ENCODE peak calls at places on chromosome 13, in six cellular contexts. A is lower leg skin, N is transverse colon, W is body of pancreas, J is IMR-90, E is tibial nerve. P is an unnamed sample.

GRCh38 chr13:99687728-99688397 is 186.6 kb downstream of the TM9SF2 start:
- DNase-seq in A (no peak), N (no peak), W (no peak), J (no peak), E (no peak), P (peak)

GRCh38 chr13:113771709-113772331 is 12.8 kb downstream of the TMEM255B start:
- DNase-seq in A (peak), N (no peak), W (no peak), J (peak), E (no peak), P (no peak)

GRCh38 chr13:25329706-25330105 is 28.3 kb downstream of the NUP58 start:
- DNase-seq in A (no peak), N (no peak), W (no peak), J (peak), E (no peak), P (no peak)

GRCh38 chr13:76004411-76004810 is 368.3 kb downstream of the LMO7 start:
- DNase-seq in A (no peak), N (no peak), W (no peak), J (peak), E (no peak), P (no peak)

GRCh38 chr13:65841156-65841555 is 1389.0 kb downstream of the PCDH9 start:
- DNase-seq in A (no peak), N (no peak), W (no peak), J (no peak), E (no peak), P (no peak)

GRCh38 chr13:23660249-23660648 is 90.0 kb downstream of the TNFRSF19 start:
- DNase-seq in A (no peak), N (no peak), W (no peak), J (no peak), E (no peak), P (no peak)

GRCh38 chr13:109722068-109722467 is 64.3 kb downstream of the IRS2 start:
- DNase-seq in A (no peak), N (no peak), W (no peak), J (no peak), E (no peak), P (no peak)

GRCh38 chr13:76790519-76791289 is 95.5 kb downstream of the KCTD12 start:
- DNase-seq in A (no peak), N (no peak), W (no peak), J (no peak), E (no peak), P (no peak)

GRCh38 chr13:80454245-80454644 is 113.3 kb upstream of the SPRY2 start:
- DNase-seq in A (no peak), N (no peak), W (no peak), J (peak), E (no peak), P (no peak)

GRCh38 chr13:27406178-27406939 is 18.1 kb upstream of the GTF3A start:
- DNase-seq in A (peak), N (no peak), W (no peak), J (peak), E (no peak), P (peak)

GRCh38 chr13:21106089-21106488 is 44.7 kb upstream of the LATS2 start:
- DNase-seq in A (no peak), N (no peak), W (no peak), J (peak), E (no peak), P (peak)

GRCh38 chr13:107373551-107373950 is 805.6 kb upstream of the ARGLU1 start:
- DNase-seq in A (no peak), N (no peak), W (no peak), J (peak), E (no peak), P (peak)

GRCh38 chr13:23547000-23547590 is 23.1 kb upstream of the TNFRSF19 start:
- DNase-seq in A (no peak), N (peak), W (peak), J (peak), E (peak), P (no peak)

GRCh38 chr13:48318014-48318713 is 14.6 kb downstream of the RB1 start:
- DNase-seq in A (peak), N (no peak), W (no peak), J (no peak), E (no peak), P (no peak)

GRCh38 chr13:112434937-112435523 is 58.9 kb downstream of the SPACA7 start:
- DNase-seq in A (peak), N (no peak), W (no peak), J (no peak), E (no peak), P (no peak)

GRCh38 chr13:112234131-112234875 is 141.9 kb upstream of the SPACA7 start:
- DNase-seq in A (peak), N (no peak), W (no peak), J (no peak), E (no peak), P (no peak)

GRCh38 chr13:44389003-44389666 is 15.5 kb downstream of the SERP2 start:
- DNase-seq in A (no peak), N (no peak), W (no peak), J (no peak), E (no peak), P (no peak)

GRCh38 chr13:97226788-97227627 is 4.9 kb downstream of the MBNL2 start:
- DNase-seq in A (no peak), N (peak), W (no peak), J (no peak), E (no peak), P (no peak)

GRCh38 chr13:113639661-113640262 is 18.2 kb downstream of the ATP4B start:
- DNase-seq in A (peak), N (peak), W (no peak), J (no peak), E (peak), P (no peak)

GRCh38 chr13:26557393-26558073 is at the start of gene WASF3:
- DNase-seq in A (peak), N (peak), W (peak), J (peak), E (peak), P (peak)

GRCh38 chr13:109784590-109785140 is 1.7 kb downstream of the IRS2 start:
- DNase-seq in A (peak), N (peak), W (peak), J (peak), E (peak), P (peak)

GRCh38 chr13:66469745-66470144 is 760.4 kb downstream of the PCDH9 start:
- DNase-seq in A (no peak), N (no peak), W (no peak), J (no peak), E (no peak), P (no peak)

GRCh38 chr13:45119469-45119989 is 781 bp upstream of the GTF2F2 start:
- DNase-seq in A (no peak), N (peak), W (no peak), J (peak), E (no peak), P (peak)

GRCh38 chr13:110914293-110915056 is 394 bp downstream of the ANKRD10 start:
- DNase-seq in A (peak), N (peak), W (peak), J (peak), E (peak), P (peak)

GRCh38 chr13:110915874-110916670 is 1.2 kb upstream of the ANKRD10 start:
- DNase-seq in A (no peak), N (no peak), W (no peak), J (peak), E (no peak), P (no peak)

GRCh38 chr13:110916671-110917142 is 1.8 kb upstream of the ANKRD10 start:
- DNase-seq in A (no peak), N (no peak), W (no peak), J (peak), E (no peak), P (no peak)

GRCh38 chr13:110913911-110914292 is 967 bp downstream of the ANKRD10 start:
- DNase-seq in A (peak), N (no peak), W (no peak), J (no peak), E (no peak), P (no peak)

GRCh38 chr13:110915057-110915873 is at the start of gene ANKRD10:
- DNase-seq in A (peak), N (peak), W (peak), J (peak), E (peak), P (peak)
- TF ChIP-seq POLR2A in A (peak), N (peak), W (peak), J (peak), E (peak), P (peak)

GRCh38 chr13:110897024-110897423 is 17.8 kb downstream of the ANKRD10 start:
- DNase-seq in A (no peak), N (no peak), W (no peak), J (no peak), E (no peak), P (no peak)
- TF ChIP-seq POLR2A in A (no peak), N (no peak), W (no peak), J (no peak), E (no peak), P (no peak)

GRCh38 chr13:50080158-50080855 is 65.1 kb downstream of the KCNRG start:
- DNase-seq in A (no peak), N (peak), W (no peak), J (peak), E (no peak), P (no peak)

GRCh38 chr13:50082426-50083283 is 67.4 kb downstream of the KCNRG start:
- DNase-seq in A (no peak), N (peak), W (peak), J (peak), E (peak), P (peak)

GRCh38 chr13:50080856-50081105 is 65.5 kb downstream of the KCNRG start:
- DNase-seq in A (no peak), N (no peak), W (no peak), J (peak), E (no peak), P (no peak)

GRCh38 chr13:50081899-50082425 is 66.7 kb downstream of the KCNRG start:
- DNase-seq in A (peak), N (peak), W (peak), J (peak), E (peak), P (peak)

DNA sequence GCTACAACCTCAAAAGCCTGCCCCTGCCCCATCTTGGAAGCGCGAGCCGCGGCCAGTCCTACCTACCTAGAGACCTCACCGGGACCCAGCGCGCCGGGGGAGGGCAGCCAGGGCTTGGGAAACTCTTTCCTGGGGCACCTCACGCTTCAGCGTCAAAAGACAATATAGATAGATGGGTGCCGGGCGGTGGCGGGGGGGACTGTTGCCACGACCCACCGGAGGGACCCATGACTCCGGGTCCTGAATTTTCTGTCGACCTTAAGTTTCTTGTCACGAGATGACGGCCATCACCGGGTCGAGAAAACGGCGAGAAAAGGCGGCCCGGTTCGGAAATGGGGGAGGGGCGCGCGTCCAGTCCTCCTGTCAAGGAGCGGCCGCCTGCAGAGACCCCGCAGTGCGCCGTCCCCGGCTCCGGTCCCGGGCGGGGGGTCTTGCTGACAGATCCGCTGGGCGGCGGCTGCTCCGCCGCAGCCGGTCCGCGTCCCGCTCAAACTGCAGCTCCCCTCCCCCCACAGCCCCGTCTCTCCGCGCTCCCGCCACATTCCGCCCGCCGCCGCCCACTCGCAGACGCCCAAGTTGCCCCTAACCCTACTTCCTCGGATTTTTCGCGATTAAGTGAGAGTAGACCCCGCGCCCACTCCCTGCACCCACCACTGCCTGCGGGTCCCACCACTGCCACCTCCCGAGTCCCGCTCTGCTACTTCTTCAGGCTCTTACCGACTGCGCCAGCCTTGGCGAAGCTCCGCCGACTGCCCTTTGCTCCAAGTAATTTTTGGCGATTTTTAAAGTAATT is 66.1 kb downstream of the KCNRG start:
- DNase-seq in A (peak), N (peak), W (peak), J (no peak), E (no peak), P (no peak)
- TF ChIP-seq POLR2A in A (no peak), N (no peak), W (peak), J (no peak), E (no peak), P (no peak)

GRCh38 chr13:40995997-40996396 is 23.1 kb downstream of the ELF1 start:
- DNase-seq in A (no peak), N (no peak), W (no peak), J (no peak), E (no peak), P (no peak)
- TF ChIP-seq POLR2A in A (no peak), N (no peak), W (no peak), J (no peak), E (no peak), P (no peak)

GRCh38 chr13:31160857-31161582 is 684 bp downstream of the HSPH1 start:
- DNase-seq in A (peak), N (peak), W (peak), J (peak), E (peak), P (no peak)
- TF ChIP-seq POLR2A in A (no peak), N (peak), W (no peak), J (peak), E (peak), P (no peak)

GRCh38 chr13:79432992-79433391 is 26.9 kb upstream of the RBM26 start:
- DNase-seq in A (no peak), N (no peak), W (no peak), J (no peak), E (no peak), P (no peak)

GRCh38 chr13:79432086-79432485 is 26.0 kb upstream of the RBM26 start:
- DNase-seq in A (no peak), N (no peak), W (no peak), J (no peak), E (no peak), P (no peak)

GRCh38 chr13:79435549-79435948 is 29.5 kb upstream of the RBM26 start:
- DNase-seq in A (no peak), N (no peak), W (no peak), J (peak), E (no peak), P (no peak)

GRCh38 chr13:79429309-79429708 is 23.3 kb upstream of the RBM26 start:
- DNase-seq in A (no peak), N (no peak), W (no peak), J (no peak), E (no peak), P (no peak)

DNA sequence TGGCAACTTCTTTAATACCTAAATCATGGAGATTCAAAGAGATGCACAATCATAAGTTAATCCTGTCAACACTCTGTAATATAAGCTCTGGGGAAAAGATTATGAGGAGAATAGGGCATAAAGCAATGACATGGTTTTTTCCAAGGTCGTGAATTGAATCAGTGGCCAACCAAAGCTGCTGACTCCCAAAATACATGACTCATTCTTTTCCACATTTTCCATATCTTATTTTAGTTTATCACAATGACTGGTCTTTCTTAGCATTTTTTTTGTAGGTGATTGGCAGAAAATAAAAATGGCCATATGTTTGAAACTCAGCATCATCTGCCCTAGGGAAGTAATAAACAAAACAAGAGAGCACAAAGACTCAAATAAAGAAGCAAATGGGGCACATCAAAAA is 28.5 kb upstream of the RBM26 start:
- DNase-seq in A (no peak), N (no peak), W (no peak), J (peak), E (no peak), P (peak)
- TF ChIP-seq POLR2A in A (no peak), N (no peak), W (no peak), J (no peak), E (no peak), P (no peak)

GRCh38 chr13:51794959-51795358 is 9.0 kb downstream of the DHRS12 start:
- DNase-seq in A (no peak), N (no peak), W (no peak), J (no peak), E (no peak), P (no peak)

GRCh38 chr13:51797664-51798488 is 6.1 kb downstream of the DHRS12 start:
- DNase-seq in A (no peak), N (peak), W (peak), J (peak), E (no peak), P (no peak)

GRCh38 chr13:51799261-51799660 is 4.7 kb downstream of the DHRS12 start:
- DNase-seq in A (no peak), N (no peak), W (no peak), J (no peak), E (no peak), P (no peak)

GRCh38 chr13:51795419-51795818 is 8.5 kb downstream of the DHRS12 start:
- DNase-seq in A (no peak), N (no peak), W (no peak), J (no peak), E (no peak), P (no peak)

DNA sequence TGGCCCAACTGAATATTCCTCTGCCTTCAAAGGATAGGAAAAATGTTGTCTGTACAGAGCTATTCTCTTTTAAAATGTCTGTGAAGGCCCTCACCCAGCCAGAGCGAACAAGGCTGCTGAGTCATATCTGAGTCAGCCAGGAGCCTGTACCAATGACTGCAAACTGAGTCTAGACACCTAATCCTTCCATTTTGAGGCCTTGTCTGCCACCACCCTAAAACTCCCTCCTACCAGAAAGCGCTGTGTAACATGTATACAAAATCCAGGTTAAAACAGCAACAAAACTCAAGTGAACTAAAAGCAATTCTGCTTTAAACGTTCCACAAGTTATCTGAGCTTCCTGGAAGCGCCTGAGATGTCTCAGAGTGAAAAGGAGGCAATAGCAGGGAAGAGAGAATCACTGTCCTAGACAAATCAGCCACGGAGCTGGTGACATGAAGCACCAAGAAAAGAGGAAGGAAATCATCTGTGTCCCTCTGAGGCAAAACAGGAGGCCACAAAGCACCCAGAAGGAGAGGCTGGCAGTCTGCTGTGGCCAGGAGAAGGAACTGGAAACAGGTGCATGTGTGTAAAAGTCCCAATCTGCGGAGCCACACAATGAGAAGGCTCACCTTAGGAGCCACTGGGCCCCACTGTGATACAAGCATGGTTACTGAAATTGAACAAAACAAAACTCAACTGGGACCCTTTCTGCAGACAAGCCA is 10.2 kb downstream of the DHRS12 start:
- DNase-seq in A (no peak), N (no peak), W (peak), J (peak), E (no peak), P (peak)
- TF ChIP-seq POLR2A in A (no peak), N (no peak), W (no peak), J (no peak), E (no peak), P (no peak)

GRCh38 chr13:55571237-55571867 is 1569.4 kb upstream of the PRR20A start:
- DNase-seq in A (no peak), N (no peak), W (no peak), J (no peak), E (no peak), P (no peak)

GRCh38 chr13:55572408-55572807 is 1568.3 kb upstream of the PRR20A start:
- DNase-seq in A (no peak), N (no peak), W (no peak), J (no peak), E (no peak), P (no peak)

GRCh38 chr13:55573565-55573964 is 1567.2 kb upstream of the PRR20A start:
- DNase-seq in A (no peak), N (no peak), W (no peak), J (no peak), E (no peak), P (no peak)

GRCh38 chr13:55570371-55570770 is 1570.3 kb upstream of the PRR20A start:
- DNase-seq in A (no peak), N (no peak), W (no peak), J (no peak), E (no peak), P (no peak)

DNA sequence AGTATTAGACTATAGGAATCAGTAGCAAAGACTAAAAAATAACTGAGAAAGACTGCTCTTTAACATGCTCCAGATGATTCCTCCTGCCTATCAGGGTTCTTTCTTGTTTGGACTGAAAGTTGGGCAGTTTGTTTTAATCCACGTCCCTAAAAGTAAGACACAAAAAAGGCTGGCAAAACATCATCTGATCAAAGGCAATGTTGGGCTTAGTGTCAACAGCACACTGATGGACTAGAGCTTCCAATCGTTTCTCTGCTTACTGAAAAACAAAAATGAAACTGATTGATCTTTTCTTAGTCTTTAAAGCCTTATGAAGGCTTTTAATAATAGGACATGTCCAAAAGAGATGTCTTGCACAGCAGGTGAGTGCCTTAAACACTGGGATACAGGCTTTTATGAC is 1567.9 kb upstream of the PRR20A start:
- DNase-seq in A (no peak), N (no peak), W (no peak), J (no peak), E (no peak), P (no peak)
- TF ChIP-seq POLR2A in A (no peak), N (no peak), W (no peak), J (no peak), E (no peak), P (no peak)

P was measured in H54.